ENCODE peak calls at places on chromosomes 12 and 14, in six cellular contexts. One of them, this sample, is unnamed.

GRCh38 chr14:103108749-103109207 is 14.3 kb downstream of the EXOC3L4 start:
- DNase-seq in H4: peak
- DNase-seq in smooth muscle cell of the brain vasculature: no peak
- DNase-seq in T-helper 1 cell: no peak
- DNase-seq in T-cell: no peak
- DNase-seq in left colon: peak
- DNase-seq in this sample: no peak

GRCh38 chr14:95294834-95295599 is 24.7 kb downstream of the CLMN start:
- DNase-seq in H4: no peak
- DNase-seq in smooth muscle cell of the brain vasculature: no peak
- DNase-seq in T-helper 1 cell: no peak
- DNase-seq in T-cell: no peak
- DNase-seq in left colon: no peak
- DNase-seq in this sample: no peak

GRCh38 chr12:58530421-58531067 is 389.8 kb downstream of the LRIG3 start:
- DNase-seq in H4: peak
- DNase-seq in smooth muscle cell of the brain vasculature: no peak
- DNase-seq in T-helper 1 cell: no peak
- DNase-seq in T-cell: no peak
- DNase-seq in left colon: no peak
- DNase-seq in this sample: no peak

GRCh38 chr12:116880817-116881324 is 370 bp downstream of the HRK start:
- DNase-seq in H4: no peak
- DNase-seq in smooth muscle cell of the brain vasculature: no peak
- DNase-seq in T-helper 1 cell: no peak
- DNase-seq in T-cell: no peak
- DNase-seq in left colon: no peak
- DNase-seq in this sample: no peak

GRCh38 chr12:31685801-31686200 is 26.3 kb downstream of the ETFBKMT start:
- DNase-seq in H4: no peak
- DNase-seq in smooth muscle cell of the brain vasculature: no peak
- DNase-seq in T-helper 1 cell: no peak
- DNase-seq in T-cell: no peak
- DNase-seq in left colon: no peak
- DNase-seq in this sample: no peak

GRCh38 chr14:102983496-102983895 is 61.0 kb downstream of the AMN start:
- DNase-seq in H4: no peak
- DNase-seq in smooth muscle cell of the brain vasculature: no peak
- DNase-seq in T-helper 1 cell: no peak
- DNase-seq in T-cell: no peak
- DNase-seq in left colon: no peak
- DNase-seq in this sample: no peak

GRCh38 chr12:6963016-6963731 is 7.3 kb downstream of the PHB2 start:
- DNase-seq in H4: no peak
- DNase-seq in smooth muscle cell of the brain vasculature: no peak
- DNase-seq in T-helper 1 cell: no peak
- DNase-seq in T-cell: no peak
- DNase-seq in left colon: peak
- DNase-seq in this sample: peak

GRCh38 chr14:58584383-58584782 is 53.4 kb upstream of the DACT1 start:
- DNase-seq in H4: no peak
- DNase-seq in smooth muscle cell of the brain vasculature: no peak
- DNase-seq in T-helper 1 cell: no peak
- DNase-seq in T-cell: no peak
- DNase-seq in left colon: no peak
- DNase-seq in this sample: no peak

GRCh38 chr14:72924332-72924731 is 1.9 kb upstream of the DCAF4 start:
- DNase-seq in H4: no peak
- DNase-seq in smooth muscle cell of the brain vasculature: no peak
- DNase-seq in T-helper 1 cell: no peak
- DNase-seq in T-cell: no peak
- DNase-seq in left colon: no peak
- DNase-seq in this sample: no peak

GRCh38 chr12:2311001-2311778 is 258.4 kb downstream of the CACNA1C start:
- DNase-seq in H4: peak
- DNase-seq in smooth muscle cell of the brain vasculature: no peak
- DNase-seq in T-helper 1 cell: no peak
- DNase-seq in T-cell: no peak
- DNase-seq in left colon: no peak
- DNase-seq in this sample: no peak

GRCh38 chr14:66046035-66046434 is 440.1 kb upstream of the CCDC196 start:
- DNase-seq in H4: no peak
- DNase-seq in smooth muscle cell of the brain vasculature: no peak
- DNase-seq in T-helper 1 cell: no peak
- DNase-seq in T-cell: no peak
- DNase-seq in left colon: no peak
- DNase-seq in this sample: no peak

GRCh38 chr14:101713641-101714349 is 47.7 kb upstream of the PPP2R5C start:
- DNase-seq in H4: no peak
- DNase-seq in smooth muscle cell of the brain vasculature: no peak
- DNase-seq in T-helper 1 cell: no peak
- DNase-seq in T-cell: peak
- DNase-seq in left colon: no peak
- DNase-seq in this sample: peak

This sample was measured in suprapubic skin.